ENCODE peak calls at places on chromosomes 11 and 22, in five cellular contexts. B is H1, J is mesenchymal stem cell, C is neuronal stem cell, Y is H9. W is an unnamed sample.

GRCh38 chr11:34234086-34234740 is 123.6 kb downstream of the ABTB2 start:
- DNase-seq in B (peak; percentile 69), J (peak; percentile 78), C (no peak), Y (peak; percentile 87), W (peak; percentile 96)

GRCh38 chr11:68010058-68011041 is at the start of gene ALDH3B1:
- DNase-seq in B (no peak), J (peak; percentile 94), C (no peak), Y (peak; percentile 62), W (peak; percentile 71)

GRCh38 chr22:36110306-36110791 is 50.2 kb downstream of the APOL3 start:
- DNase-seq in B (no peak), J (no peak), C (no peak), Y (no peak), W (peak; percentile 50)

GRCh38 chr11:20060180-20060579 is 100.1 kb downstream of the DBX1 start:
- DNase-seq in B (no peak), J (no peak), C (no peak), Y (no peak), W (no peak)

GRCh38 chr11:120134106-120134930 is 3.6 kb downstream of the TRIM29 start:
- DNase-seq in B (no peak), J (no peak), C (no peak), Y (peak; percentile 18), W (no peak)

GRCh38 chr11:61874460-61874809 is 16.9 kb downstream of the FADS3 start:
- DNase-seq in B (no peak), J (no peak), C (no peak), Y (no peak), W (no peak)

GRCh38 chr11:122816701-122817100 is 21.6 kb upstream of the CRTAM start:
- DNase-seq in B (no peak), J (no peak), C (no peak), Y (no peak), W (no peak)

GRCh38 chr11:31442086-31442485 is 67.3 kb downstream of the IMMP1L start:
- DNase-seq in B (no peak), J (no peak), C (no peak), Y (no peak), W (no peak)

GRCh38 chr11:69044111-69045013 is 4.4 kb upstream of the TPCN2 start:
- DNase-seq in B (peak; percentile 64), J (peak; percentile 84), C (peak; percentile 43), Y (peak; percentile 90), W (peak; percentile 94)

GRCh38 chr22:24271406-24271760 is 752 bp downstream of the SPECC1L start:
- DNase-seq in B (no peak), J (peak; percentile 34), C (no peak), Y (no peak), W (no peak)

GRCh38 chr22:46483353-46483752 is 54.1 kb downstream of the CELSR1 start:
- DNase-seq in B (no peak), J (no peak), C (no peak), Y (no peak), W (no peak)

GRCh38 chr11:34570584-34570983 is 50.3 kb upstream of the EHF start:
- DNase-seq in B (no peak), J (no peak), C (no peak), Y (no peak), W (no peak)

GRCh38 chr11:83007909-83008580 is 63.7 kb downstream of the RAB30 start:
- DNase-seq in B (no peak), J (peak; percentile 36), C (peak; percentile 40), Y (no peak), W (peak; percentile 59)

GRCh38 chr11:123308077-123308476 is 113.0 kb upstream of the CLMP start:
- DNase-seq in B (no peak), J (peak; percentile 87), C (no peak), Y (no peak), W (no peak)

GRCh38 chr11:31687256-31687655 is 123.9 kb downstream of the PAX6 start:
- DNase-seq in B (no peak), J (no peak), C (no peak), Y (no peak), W (no peak)

GRCh38 chr11:3229673-3230630 is 2.3 kb downstream of the MRGPRE start:
- DNase-seq in B (no peak), J (no peak), C (no peak), Y (no peak), W (no peak)

GRCh38 chr11:62727833-62728721 is at the start of gene TTC9C:
- DNase-seq in B (peak; percentile 74), J (peak; percentile 99), C (peak; percentile 98), Y (peak; percentile 93), W (peak; percentile 99)

GRCh38 chr11:133362156-133362555 is 170.1 kb downstream of the OPCML start:
- DNase-seq in B (no peak), J (no peak), C (no peak), Y (no peak), W (no peak)

GRCh38 chr11:13008625-13009475 is at the start of gene RASSF10:
- DNase-seq in B (peak; percentile 77), J (peak; percentile 5), C (peak; percentile 80), Y (peak; percentile 97), W (peak; percentile 95)

GRCh38 chr11:115959098-115959497 is 454.9 kb upstream of the CADM1 start:
- DNase-seq in B (no peak), J (no peak), C (no peak), Y (no peak), W (no peak)

GRCh38 chr11:118380571-118380970 is 20.8 kb upstream of the ATP5MG start:
- DNase-seq in B (no peak), J (no peak), C (no peak), Y (no peak), W (peak; percentile 42)

GRCh38 chr11:10317281-10317755 is 12.4 kb downstream of the ADM start:
- DNase-seq in B (no peak), J (no peak), C (peak; percentile 65), Y (peak; percentile 42), W (peak; percentile 11)

GRCh38 chr11:46895821-46896220 is 22.5 kb downstream of the LRP4 start:
- DNase-seq in B (no peak), J (no peak), C (no peak), Y (no peak), W (no peak)

GRCh38 chr11:115606223-115607220 is 102.3 kb upstream of the CADM1 start:
- DNase-seq in B (no peak), J (peak; percentile 39), C (no peak), Y (no peak), W (no peak)

GRCh38 chr11:75148436-75148983 is 2.4 kb upstream of the SLCO2B1 start:
- DNase-seq in B (no peak), J (no peak), C (no peak), Y (no peak), W (no peak)

GRCh38 chr11:46378811-46379482 is 2.5 kb upstream of the MDK start:
- DNase-seq in B (no peak), J (no peak), C (no peak), Y (no peak), W (no peak)

GRCh38 chr11:125082611-125083311 is 19.7 kb downstream of the SLC37A2 start:
- DNase-seq in B (no peak), J (peak; percentile 95), C (no peak), Y (no peak), W (no peak)

GRCh38 chr11:6609502-6610015 is 2.5 kb downstream of the TAF10 start:
- DNase-seq in B (no peak), J (no peak), C (no peak), Y (peak; percentile 2), W (no peak)
- H3K27ac ChIP-seq in B (no peak overlapping the region), J (no peak overlapping the region), C (no peak overlapping the region), Y (no peak overlapping the region), W (no peak overlapping the region)

GRCh38 chr22:32605576-32605975 is 131.0 kb downstream of the FBXO7 start:
- DNase-seq in B (no peak), J (no peak), C (no peak), Y (no peak), W (no peak)
- H3K4ac ChIP-seq in B (no peak overlapping the region), J (no peak overlapping the region), C (no peak overlapping the region), Y (no peak overlapping the region), W (no peak overlapping the region)

GRCh38 chr11:129144256-129144655 is 47.9 kb downstream of the ARHGAP32 start:
- DNase-seq in B (no peak), J (no peak), C (no peak), Y (no peak), W (no peak)
- H3K27ac ChIP-seq in B (no peak overlapping the region), J (no peak overlapping the region), C (no peak overlapping the region), Y (no peak overlapping the region), W (no peak overlapping the region)

GRCh38 chr11:63876616-63877015 is 37.7 kb downstream of the MARK2 start:
- DNase-seq in B (no peak), J (no peak), C (no peak), Y (no peak), W (no peak)
- H3K4ac ChIP-seq in B (no peak overlapping the region), J (no peak overlapping the region), C (no peak overlapping the region), Y (no peak overlapping the region), W (no peak overlapping the region)

DNA sequence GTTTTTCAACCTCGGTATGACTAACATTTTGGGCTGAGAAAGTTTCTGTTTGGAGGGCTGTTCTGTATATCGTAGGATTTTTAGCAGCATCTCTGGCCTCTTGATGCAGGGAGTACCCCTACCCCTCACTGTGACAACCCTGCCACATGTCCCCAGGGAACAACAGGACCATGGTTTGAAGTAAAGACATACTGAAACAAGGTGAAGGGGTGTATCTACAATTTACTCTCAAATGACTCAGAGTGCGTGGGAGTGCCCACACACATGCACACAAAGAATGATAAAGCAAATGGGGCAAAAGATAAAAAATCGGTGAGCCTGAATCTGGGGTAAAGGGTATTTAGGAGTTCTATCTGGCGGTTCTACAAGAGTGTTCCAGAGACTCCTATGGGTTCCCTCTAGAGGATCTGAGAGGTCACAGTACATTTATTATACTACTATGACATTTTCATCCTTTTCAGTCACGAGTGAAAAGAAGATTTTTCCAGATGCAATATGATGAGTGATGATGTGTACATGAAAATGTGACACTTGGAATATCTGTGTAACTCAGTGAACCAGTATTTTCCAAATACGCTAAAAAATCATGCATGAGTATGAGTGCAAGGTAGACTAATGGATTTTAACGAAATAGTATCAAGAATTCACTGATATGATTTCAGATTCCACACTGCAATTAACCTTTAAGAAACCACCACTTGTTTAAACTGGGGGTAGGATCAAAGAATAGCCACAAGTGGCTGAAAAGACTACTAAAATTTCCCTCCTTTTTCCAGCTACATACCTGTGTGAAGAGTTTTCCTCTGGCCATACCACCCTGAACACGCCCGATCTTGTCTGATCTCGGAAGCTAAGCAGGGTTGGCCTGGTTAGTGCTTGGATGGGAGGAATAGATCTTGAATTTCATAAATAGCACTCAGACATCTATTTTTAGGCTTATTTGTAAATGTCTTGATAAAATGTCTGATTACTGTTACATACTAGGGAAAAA is 56.3 kb upstream of the YPEL1 start:
- DNase-seq in B (no peak), J (no peak), C (no peak), Y (no peak), W (no peak)
- H3K27ac ChIP-seq in B (no peak overlapping the region), J (no peak overlapping the region), C (no peak overlapping the region), Y (no peak overlapping the region), W (no peak overlapping the region)

DNA sequence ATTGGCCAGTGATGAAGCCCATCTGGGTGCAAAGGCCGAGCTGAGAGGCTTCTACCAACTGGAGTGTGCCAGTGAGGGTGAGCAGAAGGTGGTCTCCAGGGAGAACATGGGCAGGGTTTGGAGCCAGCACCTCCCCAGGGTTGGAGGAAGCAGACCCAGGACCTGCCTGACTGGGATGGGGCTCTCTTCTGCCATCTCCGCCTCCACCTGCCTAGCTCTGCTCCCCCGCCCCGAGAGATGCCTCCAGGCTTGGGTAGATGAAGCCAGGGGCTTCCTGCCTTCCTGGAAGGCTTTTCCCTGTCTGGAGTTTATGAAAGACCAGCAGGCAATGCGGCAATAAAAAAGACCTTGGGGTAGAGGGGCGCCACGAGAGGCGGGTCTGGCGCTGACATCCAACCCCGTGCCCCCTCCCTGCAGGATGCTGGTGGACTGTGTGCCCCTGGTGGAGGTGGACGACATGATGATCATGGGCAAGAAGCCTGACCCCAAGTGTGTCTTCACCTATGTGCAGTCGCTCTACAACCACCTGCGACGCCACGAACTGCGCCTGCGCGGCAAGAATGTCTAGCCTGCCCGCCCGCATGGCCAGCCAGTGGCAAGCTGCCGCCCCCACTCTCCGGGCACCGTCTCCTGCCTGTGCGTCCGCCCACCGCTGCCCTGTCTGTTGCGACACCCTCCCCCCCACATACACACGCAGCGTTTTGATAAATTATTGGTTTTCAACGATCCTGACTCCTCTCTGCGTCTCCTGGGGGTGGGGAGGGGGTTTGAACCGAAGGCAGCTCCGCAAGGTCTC is 3.3 kb downstream of the SELENOM start:
- DNase-seq in B (no peak), J (no peak), C (no peak), Y (no peak), W (no peak)
- H3K4ac ChIP-seq in B (no peak overlapping the region), J (no peak overlapping the region), C (no peak overlapping the region), Y (no peak overlapping the region), W (no peak overlapping the region)

W was measured in mesendoderm.